ENCODE peak calls at places on chromosomes 11 and 22, in nine cellular contexts. J, S, W, I, Q, A, T, X and O are unnamed samples.

GRCh38 chr11:72755794-72756285 is 3.6 kb upstream of the ARAP1 start:
- DNase-seq in J (no peak), S (no peak), W (no peak), I (no peak), Q (no peak), A (no peak), T (no peak), X (no peak), O (no peak)

GRCh38 chr11:12674936-12675696 is 895 bp downstream of the TEAD1 start:
- DNase-seq in J (no peak), S (no peak), W (peak; percentile 75), I (peak; percentile 55), Q (peak; percentile 84), A (no peak), T (peak; percentile 86), X (no peak), O (no peak)

GRCh38 chr11:115066111-115066660 is 387.9 kb downstream of the NXPE2 start:
- DNase-seq in J (no peak), S (no peak), W (no peak), I (no peak), Q (no peak), A (no peak), T (no peak), X (no peak), O (no peak)

GRCh38 chr11:2348986-2349385 is 28.1 kb upstream of the CD81 start:
- DNase-seq in J (no peak), S (peak; percentile 31), W (no peak), I (peak; percentile 33), Q (no peak), A (no peak), T (no peak), X (no peak), O (no peak)

GRCh38 chr22:39598017-39598965 is 27.7 kb downstream of the CACNA1I start:
- DNase-seq in J (peak; percentile 76), S (no peak), W (no peak), I (no peak), Q (peak; percentile 69), A (no peak), T (peak; percentile 89), X (no peak), O (no peak)

GRCh38 chr22:27984001-27984695 is 65.1 kb upstream of the PITPNB start:
- DNase-seq in J (no peak), S (no peak), W (peak; percentile 64), I (no peak), Q (no peak), A (no peak), T (peak; percentile 80), X (no peak), O (no peak)

GRCh38 chr11:12794556-12795230 is 120.5 kb downstream of the TEAD1 start:
- DNase-seq in J (no peak), S (no peak), W (no peak), I (no peak), Q (no peak), A (no peak), T (no peak), X (no peak), O (no peak)

GRCh38 chr11:29310706-29311342 is 706.0 kb downstream of the KCNA4 start:
- DNase-seq in J (no peak), S (peak; percentile 60), W (no peak), I (no peak), Q (no peak), A (no peak), T (no peak), X (no peak), O (no peak)

GRCh38 chr11:40032331-40032730 is 1427.1 kb downstream of the LRRC4C start:
- DNase-seq in J (no peak), S (no peak), W (no peak), I (no peak), Q (no peak), A (no peak), T (no peak), X (no peak), O (no peak)

GRCh38 chr22:28939394-28939793 is 56.0 kb downstream of the ZNRF3 start:
- DNase-seq in J (no peak), S (no peak), W (no peak), I (no peak), Q (no peak), A (no peak), T (no peak), X (no peak), O (no peak)

GRCh38 chr11:47553417-47553746 is 450 bp upstream of the CELF1 start:
- DNase-seq in J (no peak), S (peak; percentile 31), W (no peak), I (no peak), Q (no peak), A (no peak), T (no peak), X (no peak), O (no peak)

GRCh38 chr11:127274328-127274676 is 273.7 kb upstream of the KIRREL3 start:
- DNase-seq in J (no peak), S (no peak), W (no peak), I (no peak), Q (no peak), A (no peak), T (no peak), X (no peak), O (no peak)

GRCh38 chr11:122101625-122102291 is 14.3 kb downstream of the BLID start:
- DNase-seq in J (no peak), S (peak; percentile 92), W (no peak), I (peak; percentile 89), Q (peak; percentile 30), A (no peak), T (peak; percentile 87), X (peak; percentile 47), O (no peak)

GRCh38 chr11:128098840-128099239 is 488.5 kb downstream of the ETS1 start:
- DNase-seq in J (no peak), S (no peak), W (no peak), I (no peak), Q (no peak), A (no peak), T (no peak), X (no peak), O (no peak)

GRCh38 chr11:2421226-2421994 is 20.9 kb downstream of the TSSC4 start:
- DNase-seq in J (no peak), S (no peak), W (no peak), I (no peak), Q (no peak), A (no peak), T (no peak), X (no peak), O (no peak)

GRCh38 chr11:104713366-104713765 is 184.9 kb downstream of the CASP12 start:
- DNase-seq in J (no peak), S (peak; percentile 48), W (no peak), I (no peak), Q (no peak), A (peak; percentile 5), T (no peak), X (no peak), O (no peak)

GRCh38 chr11:67405196-67405567 is 1.3 kb downstream of the TBC1D10C start:
- DNase-seq in J (no peak), S (no peak), W (no peak), I (no peak), Q (no peak), A (no peak), T (no peak), X (no peak), O (no peak)

GRCh38 chr11:116558504-116559252 is 214.1 kb downstream of the BUD13 start:
- DNase-seq in J (no peak), S (no peak), W (no peak), I (peak; percentile 91), Q (no peak), A (no peak), T (no peak), X (no peak), O (no peak)

GRCh38 chr22:48944756-48945620 is 882.7 kb downstream of the BRD1 start:
- DNase-seq in J (no peak), S (no peak), W (peak; percentile 63), I (no peak), Q (no peak), A (no peak), T (peak; percentile 76), X (no peak), O (no peak)

GRCh38 chr11:21888814-21889213 is 304.1 kb upstream of the ANO5 start:
- DNase-seq in J (no peak), S (peak; percentile 12), W (no peak), I (no peak), Q (no peak), A (no peak), T (no peak), X (no peak), O (no peak)

GRCh38 chr11:33579101-33579500 is 121.5 kb downstream of the C11orf91 start:
- DNase-seq in J (no peak), S (no peak), W (no peak), I (no peak), Q (no peak), A (no peak), T (no peak), X (no peak), O (no peak)

GRCh38 chr22:40679964-40680818 is 907 bp downstream of the MCHR1 start:
- DNase-seq in J (no peak), S (peak; percentile 27), W (no peak), I (no peak), Q (no peak), A (no peak), T (no peak), X (no peak), O (no peak)

GRCh38 chr22:39520874-39521857 is 804 bp downstream of the ATF4 start:
- DNase-seq in J (peak; percentile 69), S (peak; percentile 89), W (peak; percentile 94), I (peak; percentile 77), Q (peak; percentile 69), A (peak; percentile 69), T (peak; percentile 95), X (peak; percentile 80), O (no peak)

GRCh38 chr11:22337571-22338464 is at the start of gene SLC17A6:
- DNase-seq in J (no peak), S (peak; percentile 42), W (no peak), I (peak; percentile 28), Q (peak; percentile 64), A (no peak), T (no peak), X (peak; percentile 3), O (no peak)

GRCh38 chr11:109123811-109124787 is 297.9 kb upstream of the C11orf87 start:
- DNase-seq in J (no peak), S (peak; percentile 75), W (no peak), I (no peak), Q (peak; percentile 30), A (no peak), T (no peak), X (no peak), O (no peak)

GRCh38 chr11:66546966-66547661 is 411 bp downstream of the ACTN3 start:
- DNase-seq in J (no peak), S (no peak), W (no peak), I (no peak), Q (no peak), A (no peak), T (no peak), X (no peak), O (no peak)

GRCh38 chr11:99773646-99774045 is 752.9 kb downstream of the CNTN5 start:
- DNase-seq in J (no peak), S (peak; percentile 80), W (no peak), I (peak; percentile 83), Q (no peak), A (no peak), T (no peak), X (no peak), O (no peak)

GRCh38 chr22:35288116-35288515 is 11.6 kb upstream of the TOM1 start:
- DNase-seq in J (no peak), S (no peak), W (no peak), I (no peak), Q (no peak), A (no peak), T (no peak), X (no peak), O (no peak)

GRCh38 chr11:115244758-115245157 is 259.5 kb downstream of the CADM1 start:
- DNase-seq in J (no peak), S (no peak), W (no peak), I (no peak), Q (no peak), A (no peak), T (no peak), X (no peak), O (no peak)

GRCh38 chr22:44622147-44622427 is 79.9 kb upstream of the PRR5 start:
- DNase-seq in J (no peak), S (no peak), W (no peak), I (no peak), Q (peak; percentile 90), A (peak; percentile 73), T (no peak), X (no peak), O (no peak)

GRCh38 chr11:65459552-65459951 is 37.0 kb downstream of the NEAT1 start:
- DNase-seq in J (no peak), S (no peak), W (no peak), I (no peak), Q (no peak), A (no peak), T (no peak), X (no peak), O (no peak)